ENCODE peak calls at places on chromosomes 6 and 20, in eight cellular contexts. V is suprapubic skin, U is GM03348, G is endothelial cell of umbilical vein, L is spleen, M is amygdala, Q is HEK293T, E is GM10248. T is an unnamed sample.

GRCh38 chr20:36574278-36575065 is 1.1 kb downstream of the TGIF2 start:
- DNase-seq in V (peak), U (peak), G (peak), L (peak), M (no peak), Q (peak), E (peak), T (peak)

GRCh38 chr6:72422126-72422680 is 199.7 kb upstream of the KCNQ5 start:
- DNase-seq in V (no peak), U (peak), G (no peak), L (no peak), M (no peak), Q (no peak), E (no peak), T (no peak)

GRCh38 chr6:10381133-10381829 is 33.6 kb downstream of the TFAP2A start:
- DNase-seq in V (no peak), U (no peak), G (no peak), L (no peak), M (no peak), Q (no peak), E (peak), T (no peak)

GRCh38 chr6:170266061-170266825 is 24.6 kb downstream of the DLL1 start:
- DNase-seq in V (no peak), U (no peak), G (no peak), L (peak), M (peak), Q (no peak), E (no peak), T (no peak)

GRCh38 chr20:18504479-18505060 is 3.2 kb upstream of the SEC23B start:
- DNase-seq in V (no peak), U (no peak), G (peak), L (peak), M (peak), Q (no peak), E (no peak), T (no peak)

GRCh38 chr20:48791014-48791413 is 36.8 kb downstream of the PREX1 start:
- DNase-seq in V (no peak), U (no peak), G (peak), L (peak), M (no peak), Q (no peak), E (no peak), T (peak)

GRCh38 chr20:61253640-61254511 is 1.8 kb downstream of the CDH4 start:
- DNase-seq in V (no peak), U (peak), G (no peak), L (no peak), M (no peak), Q (peak), E (no peak), T (no peak)

GRCh38 chr20:25274891-25275812 is 27.3 kb downstream of the PYGB start:
- DNase-seq in V (peak), U (no peak), G (no peak), L (peak), M (no peak), Q (no peak), E (no peak), T (no peak)

GRCh38 chr6:31175961-31176360 is 5.5 kb upstream of the POU5F1 start:
- DNase-seq in V (no peak), U (peak), G (no peak), L (no peak), M (no peak), Q (no peak), E (no peak), T (no peak)